ENCODE peak calls at places on chromosome X, in ten cellular contexts. A, F, X, G, M, P, C, O, W and L are unnamed samples.

GRCh38 chrX:97334850-97335249 is 451.1 kb downstream of the RPA4 start:
- DNase-seq in A (no peak), F (no peak), X (no peak), G (no peak), M (no peak), P (no peak), C (no peak), O (no peak), W (no peak), L (no peak)

GRCh38 chrX:32448320-32448719 is 763.0 kb downstream of the DMD start:
- DNase-seq in A (no peak), F (no peak), X (no peak), G (no peak), M (no peak), P (no peak), C (no peak), O (no peak), W (no peak), L (peak; percentile 1)

GRCh38 chrX:155871934-155872333 is 9.2 kb upstream of the VAMP7 start:
- DNase-seq in A (no peak), F (no peak), X (no peak), G (no peak), M (no peak), P (no peak), C (no peak), O (no peak), W (no peak), L (no peak)

GRCh38 chrX:84336646-84337045 is 148.6 kb upstream of the RPS6KA6 start:
- DNase-seq in A (no peak), F (no peak), X (no peak), G (no peak), M (no peak), P (no peak), C (no peak), O (no peak), W (no peak), L (no peak)

GRCh38 chrX:134210465-134210864 is 26.5 kb upstream of the CCDC160 start:
- DNase-seq in A (no peak), F (no peak), X (no peak), G (no peak), M (no peak), P (no peak), C (no peak), O (no peak), W (no peak), L (no peak)

GRCh38 chrX:46184749-46185148 is 360.5 kb downstream of the ZNF674 start:
- DNase-seq in A (no peak), F (no peak), X (no peak), G (no peak), M (no peak), P (no peak), C (peak; percentile 46), O (no peak), W (no peak), L (no peak)

GRCh38 chrX:1468250-1468772 is 15.6 kb upstream of the ASMTL start:
- DNase-seq in A (peak; percentile 53), F (peak; percentile 90), X (no peak), G (peak; percentile 75), M (peak; percentile 50), P (no peak), C (no peak), O (peak; percentile 91), W (peak; percentile 71), L (no peak)

GRCh38 chrX:64894454-64895038 is 81.7 kb downstream of the ZC4H2 start:
- DNase-seq in A (no peak), F (no peak), X (peak; percentile 25), G (no peak), M (peak; percentile 48), P (peak; percentile 4), C (peak; percentile 12), O (no peak), W (peak; percentile 51), L (peak; percentile 64)

GRCh38 chrX:40278340-40279090 is 180.8 kb upstream of the BCOR start:
- DNase-seq in A (no peak), F (no peak), X (no peak), G (no peak), M (no peak), P (no peak), C (no peak), O (no peak), W (no peak), L (no peak)

GRCh38 chrX:40277672-40278071 is 179.9 kb upstream of the BCOR start:
- DNase-seq in A (no peak), F (no peak), X (no peak), G (no peak), M (no peak), P (no peak), C (no peak), O (no peak), W (no peak), L (no peak)

GRCh38 chrX:40272141-40272540 is 174.4 kb upstream of the BCOR start:
- DNase-seq in A (no peak), F (peak; percentile 25), X (no peak), G (no peak), M (no peak), P (no peak), C (no peak), O (no peak), W (no peak), L (no peak)

GRCh38 chrX:40272786-40273185 is 175.0 kb upstream of the BCOR start:
- DNase-seq in A (no peak), F (peak; percentile 53), X (no peak), G (no peak), M (no peak), P (no peak), C (no peak), O (no peak), W (no peak), L (no peak)

DNA sequence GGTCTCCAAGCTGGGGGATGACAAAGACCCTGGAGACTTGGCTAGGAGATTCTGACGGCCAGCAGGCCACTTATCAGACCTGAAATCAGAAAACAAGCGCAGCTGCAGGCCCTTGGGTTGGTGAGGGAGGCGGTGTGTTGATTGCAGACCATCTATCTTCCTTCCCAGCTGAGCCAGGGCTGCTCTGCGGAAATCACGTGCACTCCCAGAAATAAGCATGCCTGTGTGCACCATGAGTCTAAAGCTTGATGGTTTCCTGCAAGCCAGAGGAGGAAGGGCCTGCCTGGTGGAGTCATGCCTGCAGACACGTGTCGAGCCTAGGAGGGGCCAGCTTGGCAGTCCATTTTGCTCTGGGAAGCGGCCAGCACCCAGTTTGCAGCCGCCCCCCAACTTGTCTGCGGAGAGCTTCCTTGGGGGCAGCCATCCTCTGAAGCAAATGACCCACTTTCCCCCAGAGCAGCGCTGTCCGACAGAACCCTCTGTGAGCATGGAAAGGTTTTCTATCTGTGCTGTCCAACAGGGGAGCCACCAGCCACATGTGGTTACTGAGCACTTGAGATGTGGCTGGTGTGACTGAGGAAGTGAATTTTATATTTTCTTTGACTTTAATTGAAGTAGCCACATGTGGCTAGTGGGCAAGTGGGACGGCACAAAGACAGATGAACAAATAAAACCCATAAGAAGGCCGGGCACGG is 175.7 kb upstream of the BCOR start:
- DNase-seq in A (peak; percentile 72), F (peak; percentile 73), X (peak; percentile 77), G (no peak), M (no peak), P (no peak), C (no peak), O (no peak), W (no peak), L (no peak)
- TF ChIP-seq POLR2AphosphoS5 in A (no peak), F (peak; percentile 54), X (no peak), G (peak; percentile 47), M (no peak), P (no peak), C (no peak), O (peak; percentile 56), W (no peak), L (no peak)

DNA sequence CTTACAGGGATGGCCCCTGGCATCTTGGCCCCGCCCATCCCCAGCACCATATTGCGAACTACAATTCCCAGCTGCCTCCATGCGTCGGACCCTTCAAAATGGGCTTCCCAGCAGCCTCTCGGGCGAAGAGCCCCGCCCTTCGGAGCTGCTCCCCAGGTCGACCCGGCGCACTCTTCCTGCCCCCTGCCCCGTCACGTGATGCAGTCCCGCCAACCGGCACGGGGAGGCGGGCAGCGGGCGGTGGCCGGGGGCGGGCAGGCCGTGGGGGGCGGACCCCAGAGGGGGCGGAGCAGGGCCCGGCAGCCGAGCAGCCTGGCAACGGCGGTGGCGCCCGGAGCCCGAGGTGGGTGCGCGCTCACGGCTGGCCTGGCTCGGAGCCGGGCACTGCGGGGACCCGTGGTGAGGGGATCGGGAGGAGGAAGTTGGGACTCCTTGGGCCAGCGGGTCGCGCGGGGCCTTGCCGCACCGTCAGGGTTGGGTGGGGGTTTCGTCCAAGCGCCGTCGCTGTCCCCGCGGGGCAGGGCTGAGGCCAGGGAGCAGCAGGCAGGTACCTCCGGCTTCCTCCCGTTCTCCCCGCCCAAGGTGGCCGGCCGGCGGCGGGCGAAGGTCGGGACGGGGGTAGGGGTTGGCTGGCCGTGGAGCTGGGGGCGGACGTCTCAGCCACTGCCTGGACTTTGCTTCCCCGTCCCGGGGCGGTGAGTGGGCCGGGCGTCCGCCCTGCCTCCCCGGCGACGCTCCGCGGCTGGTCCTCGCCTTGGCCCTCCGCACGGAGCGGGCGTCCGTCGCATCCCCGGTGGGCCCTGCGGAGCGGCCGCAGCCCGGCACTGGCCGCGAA is at the start of gene MTM1:
- DNase-seq in A (peak; percentile 97), F (peak; percentile 97), X (peak; percentile 96), G (peak; percentile 97), M (peak; percentile 92), P (peak; percentile 91), C (peak; percentile 84), O (peak; percentile 97), W (peak; percentile 95), L (peak; percentile 94)
- TF ChIP-seq POLR2AphosphoS5 in A (peak; percentile 90), F (peak; percentile 86), X (no peak), G (peak; percentile 66), M (no peak), P (peak; percentile 71), C (peak; percentile 66), O (peak; percentile 78), W (peak; percentile 82), L (peak; percentile 54)

GRCh38 chrX:10015711-10016515 is 48.8 kb downstream of the CLDN34 start:
- DNase-seq in A (peak; percentile 75), F (peak; percentile 85), X (peak; percentile 73), G (peak; percentile 87), M (no peak), P (peak; percentile 8), C (no peak), O (no peak), W (no peak), L (peak; percentile 70)

GRCh38 chrX:10016516-10017132 is 49.5 kb downstream of the CLDN34 start:
- DNase-seq in A (peak; percentile 53), F (no peak), X (no peak), G (no peak), M (no peak), P (peak; percentile 12), C (no peak), O (no peak), W (no peak), L (no peak)

GRCh38 chrX:10011991-10012390 is 44.8 kb downstream of the CLDN34 start:
- DNase-seq in A (peak; percentile 46), F (no peak), X (no peak), G (no peak), M (no peak), P (no peak), C (no peak), O (no peak), W (no peak), L (peak; percentile 48)

GRCh38 chrX:10012776-10013175 is 45.6 kb downstream of the CLDN34 start:
- DNase-seq in A (peak; percentile 46), F (no peak), X (no peak), G (no peak), M (no peak), P (no peak), C (no peak), O (no peak), W (no peak), L (no peak)

GRCh38 chrX:10014462-10015373 is 47.6 kb downstream of the CLDN34 start:
- DNase-seq in A (peak; percentile 96), F (peak; percentile 95), X (peak; percentile 92), G (peak; percentile 97), M (peak; percentile 87), P (peak; percentile 83), C (peak; percentile 37), O (peak; percentile 92), W (peak; percentile 88), L (peak; percentile 79)
- TF ChIP-seq POLR2AphosphoS5 in A (peak; percentile 57), F (peak; percentile 61), X (no peak), G (no peak), M (no peak), P (no peak), C (no peak), O (no peak), W (peak; percentile 42), L (peak; percentile 14)

GRCh38 chrX:10821293-10821692 is 200.9 kb upstream of the MID1 start:
- DNase-seq in A (no peak), F (no peak), X (no peak), G (no peak), M (no peak), P (no peak), C (no peak), O (no peak), W (no peak), L (no peak)

GRCh38 chrX:10818651-10819050 is 198.3 kb upstream of the MID1 start:
- DNase-seq in A (no peak), F (no peak), X (no peak), G (no peak), M (no peak), P (no peak), C (no peak), O (no peak), W (no peak), L (no peak)

DNA sequence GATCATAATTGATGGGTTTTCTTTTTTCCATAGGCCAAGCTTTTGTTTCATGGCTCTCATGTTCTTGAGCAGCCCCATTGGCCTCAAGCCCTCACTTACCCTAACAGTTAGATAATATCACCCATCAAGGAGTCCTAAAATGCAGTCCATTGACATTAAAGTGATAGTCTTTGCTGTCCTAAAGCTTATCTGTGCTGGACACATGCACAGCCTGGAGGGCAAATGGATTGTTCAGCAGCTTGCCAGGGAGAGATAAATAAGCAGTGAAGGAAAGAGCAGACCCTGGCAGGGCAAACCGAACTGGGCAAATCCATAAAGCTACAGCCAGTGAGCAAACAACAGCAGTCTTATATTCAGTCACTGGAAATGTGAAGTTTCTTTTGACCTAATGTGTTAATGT is 199.6 kb upstream of the MID1 start:
- DNase-seq in A (no peak), F (no peak), X (peak; percentile 42), G (no peak), M (no peak), P (no peak), C (no peak), O (no peak), W (no peak), L (no peak)
- TF ChIP-seq POLR2AphosphoS5 in A (no peak), F (no peak), X (no peak), G (no peak), M (no peak), P (no peak), C (no peak), O (no peak), W (no peak), L (no peak)